ENCODE peak calls at places on chromosomes 7 and 10, in nine cellular contexts. T is brain microvascular endothelial cell, Q is epithelial cell of esophagus, U is prostate gland, S is OCI-LY7, Z is A549, L is B cell, H is left ventricle myocardium inferior, M is AG04449. R is an unnamed sample.

GRCh38 chr7:21784989-21785388 is 160.7 kb downstream of the CDCA7L start:
- DNase-seq in T (no peak), Q (no peak), U (no peak), S (no peak), Z (no peak), L (no peak), H (no peak), M (no peak), R (no peak)

GRCh38 chr7:41315764-41316163 is 387.1 kb downstream of the INHBA start:
- DNase-seq in T (no peak), Q (no peak), U (no peak), S (no peak), Z (no peak), L (no peak), H (no peak), M (no peak), R (no peak)

GRCh38 chr7:45358277-45358676 is 200.7 kb downstream of the RAMP3 start:
- DNase-seq in T (no peak), Q (no peak), U (no peak), S (no peak), Z (no peak), L (no peak), H (peak), M (no peak), R (no peak)

GRCh38 chr7:94972296-94972695 is 64.9 kb downstream of the PPP1R9A start:
- DNase-seq in T (peak), Q (peak), U (no peak), S (no peak), Z (no peak), L (no peak), H (no peak), M (no peak), R (no peak)

GRCh38 chr10:93542358-93542791 is 24.1 kb upstream of the FFAR4 start:
- DNase-seq in T (no peak), Q (peak), U (no peak), S (no peak), Z (no peak), L (no peak), H (peak), M (no peak), R (no peak)

GRCh38 chr7:143367972-143368371 is 5.5 kb upstream of the FAM131B start:
- DNase-seq in T (no peak), Q (peak), U (no peak), S (no peak), Z (no peak), L (no peak), H (no peak), M (no peak), R (no peak)

GRCh38 chr10:98556061-98556460 is 109.3 kb upstream of the HPS1 start:
- DNase-seq in T (no peak), Q (no peak), U (no peak), S (no peak), Z (no peak), L (no peak), H (no peak), M (no peak), R (no peak)

GRCh38 chr7:28556036-28556435 is 143.7 kb downstream of the CREB5 start:
- DNase-seq in T (no peak), Q (no peak), U (no peak), S (no peak), Z (no peak), L (no peak), H (no peak), M (no peak), R (no peak)

GRCh38 chr7:113698556-113699220 is 220.1 kb downstream of the PPP1R3A start:
- DNase-seq in T (peak), Q (peak), U (no peak), S (peak), Z (no peak), L (no peak), H (no peak), M (peak), R (no peak)

GRCh38 chr10:98346847-98347246 is 68.1 kb downstream of the PYROXD2 start:
- DNase-seq in T (no peak), Q (no peak), U (no peak), S (no peak), Z (no peak), L (no peak), H (no peak), M (no peak), R (no peak)

GRCh38 chr7:82677064-82677463 is 233.5 kb upstream of the CACNA2D1 start:
- DNase-seq in T (no peak), Q (no peak), U (no peak), S (peak), Z (no peak), L (no peak), H (no peak), M (no peak), R (no peak)

GRCh38 chr10:124574456-124575070 is 112.9 kb downstream of the LHPP start:
- DNase-seq in T (no peak), Q (no peak), U (no peak), S (no peak), Z (no peak), L (no peak), H (no peak), M (no peak), R (no peak)

GRCh38 chr10:78211476-78212110 is 177.9 kb downstream of the RPS24 start:
- DNase-seq in T (peak), Q (peak), U (peak), S (peak), Z (peak), L (no peak), H (no peak), M (no peak), R (no peak)

GRCh38 chr10:7011994-7012393 is 398.8 kb downstream of the SFMBT2 start:
- DNase-seq in T (no peak), Q (no peak), U (no peak), S (no peak), Z (no peak), L (no peak), H (no peak), M (no peak), R (no peak)

GRCh38 chr7:101814081-101814995 is 3.1 kb upstream of the CUX1 start:
- DNase-seq in T (no peak), Q (peak), U (peak), S (peak), Z (peak), L (peak), H (peak), M (no peak), R (peak)
- TF ChIP-seq CTCF in T (peak), Q (peak), U (peak), S (peak), Z (peak), L (peak), H (peak), M (peak), R (peak)

GRCh38 chr7:123538897-123539296 is 4.5 kb upstream of the IQUB start:
- DNase-seq in T (no peak), Q (no peak), U (no peak), S (no peak), Z (no peak), L (no peak), H (no peak), M (no peak), R (no peak)

GRCh38 chr7:123535517-123535916 is 1.1 kb upstream of the IQUB start:
- DNase-seq in T (no peak), Q (no peak), U (no peak), S (no peak), Z (no peak), L (no peak), H (no peak), M (no peak), R (no peak)

GRCh38 chr7:123538189-123538714 is 3.9 kb upstream of the IQUB start:
- DNase-seq in T (peak), Q (peak), U (no peak), S (no peak), Z (no peak), L (no peak), H (no peak), M (peak), R (no peak)

GRCh38 chr7:123534383-123535260 is at the start of gene IQUB:
- DNase-seq in T (peak), Q (peak), U (peak), S (peak), Z (peak), L (peak), H (peak), M (peak), R (peak)

DNA sequence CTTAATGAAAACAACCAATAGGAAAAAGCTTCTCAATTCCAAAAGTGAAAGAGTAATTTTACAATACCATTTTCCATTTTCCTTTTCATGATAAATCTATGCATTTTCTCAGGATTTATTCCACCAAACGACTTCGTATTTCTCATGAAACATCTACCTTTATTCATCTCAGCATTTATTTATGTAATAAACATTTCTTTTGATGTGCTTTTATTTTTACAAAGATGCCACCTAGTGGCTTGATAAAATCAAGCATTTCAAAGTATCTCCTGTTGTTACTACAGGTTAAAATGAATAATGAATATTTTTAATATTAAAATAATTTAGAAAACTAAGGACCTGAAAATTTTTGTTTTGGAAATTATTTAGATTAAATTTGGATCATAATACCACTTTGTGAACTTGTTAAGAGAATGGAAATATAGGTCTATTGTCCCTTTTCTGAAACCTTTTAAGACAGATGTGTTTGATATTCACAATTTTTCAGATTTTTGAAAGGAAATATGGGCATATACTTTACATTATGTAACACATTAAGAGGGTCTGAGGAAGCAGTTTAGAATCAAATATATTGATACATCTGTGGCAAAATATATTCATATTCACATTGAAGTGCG is 2.7 kb upstream of the IQUB start:
- DNase-seq in T (peak), Q (peak), U (no peak), S (peak), Z (no peak), L (no peak), H (no peak), M (no peak), R (no peak)
- TF ChIP-seq CTCF in T (peak), Q (peak), U (peak), S (peak), Z (peak), L (peak), H (peak), M (peak), R (peak)

GRCh38 chr7:96121752-96122151 is 200.1 kb downstream of the SLC25A13 start:
- DNase-seq in T (no peak), Q (no peak), U (no peak), S (no peak), Z (no peak), L (no peak), H (no peak), M (no peak), R (no peak)
- TF ChIP-seq CTCF in T (no peak), Q (no peak), U (no peak), S (no peak), Z (no peak), L (no peak), H (no peak), M (no peak), R (no peak)

GRCh38 chr7:157446322-157446721 is 109.5 kb downstream of the DNAJB6 start:
- DNase-seq in T (no peak), Q (no peak), U (no peak), S (no peak), Z (no peak), L (no peak), H (no peak), M (no peak), R (no peak)

GRCh38 chr7:157445956-157446295 is 109.1 kb downstream of the DNAJB6 start:
- DNase-seq in T (no peak), Q (no peak), U (no peak), S (no peak), Z (no peak), L (no peak), H (no peak), M (no peak), R (no peak)

GRCh38 chr7:157444843-157445135 is 108.0 kb downstream of the DNAJB6 start:
- DNase-seq in T (no peak), Q (no peak), U (no peak), S (no peak), Z (no peak), L (no peak), H (no peak), M (no peak), R (no peak)

GRCh38 chr7:157444011-157444842 is 107.4 kb downstream of the DNAJB6 start:
- DNase-seq in T (no peak), Q (no peak), U (no peak), S (no peak), Z (no peak), L (no peak), H (no peak), M (no peak), R (no peak)

GRCh38 chr7:157445246-157445955 is 108.6 kb downstream of the DNAJB6 start:
- DNase-seq in T (no peak), Q (no peak), U (no peak), S (no peak), Z (no peak), L (no peak), H (no peak), M (no peak), R (no peak)
- TF ChIP-seq CTCF in T (no peak), Q (no peak), U (no peak), S (no peak), Z (no peak), L (no peak), H (no peak), M (no peak), R (no peak)

DNA sequence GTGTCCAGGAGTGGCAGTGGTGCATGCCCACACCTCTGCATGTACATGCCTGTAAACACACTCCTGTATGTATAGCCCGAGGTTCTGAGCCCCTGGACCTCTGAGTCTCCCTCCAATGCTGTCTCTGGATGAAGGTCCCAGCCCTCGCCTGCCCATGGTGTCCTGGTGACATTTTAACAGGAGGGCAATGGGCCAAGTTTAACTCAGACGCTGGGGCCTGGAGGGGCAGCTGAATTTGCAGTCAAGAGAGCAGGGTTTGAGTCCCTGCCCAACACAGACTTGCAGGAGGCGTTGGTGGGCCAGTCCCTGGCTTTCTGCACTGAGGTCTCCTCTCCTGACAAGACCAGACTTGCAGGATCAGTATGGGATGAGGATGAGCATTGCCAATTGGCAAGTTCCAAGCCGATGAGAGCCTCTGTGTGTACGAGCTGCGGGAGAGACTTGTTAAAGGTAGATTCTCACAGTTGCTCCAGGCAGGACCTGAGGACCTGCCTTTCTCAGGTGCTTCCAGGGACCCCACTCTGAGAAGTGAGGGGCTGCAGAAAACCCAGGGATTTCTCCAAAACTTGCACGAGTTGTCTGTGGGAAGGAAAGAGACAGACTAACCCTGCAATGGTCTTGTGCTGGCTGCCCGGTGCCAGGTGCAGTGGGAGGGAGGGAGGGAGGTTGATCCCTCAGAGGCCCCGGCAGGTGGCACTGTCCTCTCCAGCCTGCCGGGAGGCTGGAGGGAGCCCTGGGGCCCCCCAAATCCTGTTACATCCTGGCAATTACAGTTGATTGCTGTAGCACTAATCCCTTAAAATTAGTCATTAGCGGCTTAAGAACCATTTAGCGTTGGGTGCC is 142.0 kb downstream of the ELFN1 start:
- DNase-seq in T (no peak), Q (peak), U (no peak), S (peak), Z (peak), L (peak), H (no peak), M (no peak), R (no peak)
- TF ChIP-seq CTCF in T (peak), Q (peak), U (no peak), S (peak), Z (peak), L (no peak), H (peak), M (peak), R (peak)

GRCh38 chr10:80199828-80200227 is 5.5 kb downstream of the ANXA11 start:
- DNase-seq in T (peak), Q (peak), U (no peak), S (no peak), Z (no peak), L (no peak), H (no peak), M (no peak), R (no peak)
- TF ChIP-seq CTCF in T (peak), Q (peak), U (peak), S (no peak), Z (no peak), L (no peak), H (peak), M (no peak), R (no peak)

GRCh38 chr10:53886325-53887300 is 914.4 kb downstream of the PCDH15 start:
- DNase-seq in T (no peak), Q (peak), U (peak), S (no peak), Z (no peak), L (no peak), H (no peak), M (no peak), R (no peak)
- TF ChIP-seq CTCF in T (no peak), Q (no peak), U (no peak), S (no peak), Z (no peak), L (no peak), H (no peak), M (no peak), R (no peak)

GRCh38 chr7:43511029-43511428 is 71.9 kb upstream of the STK17A start:
- DNase-seq in T (no peak), Q (peak), U (no peak), S (no peak), Z (no peak), L (no peak), H (no peak), M (no peak), R (no peak)
- TF ChIP-seq CTCF in T (peak), Q (peak), U (no peak), S (no peak), Z (no peak), L (no peak), H (peak), M (peak), R (peak)

DNA sequence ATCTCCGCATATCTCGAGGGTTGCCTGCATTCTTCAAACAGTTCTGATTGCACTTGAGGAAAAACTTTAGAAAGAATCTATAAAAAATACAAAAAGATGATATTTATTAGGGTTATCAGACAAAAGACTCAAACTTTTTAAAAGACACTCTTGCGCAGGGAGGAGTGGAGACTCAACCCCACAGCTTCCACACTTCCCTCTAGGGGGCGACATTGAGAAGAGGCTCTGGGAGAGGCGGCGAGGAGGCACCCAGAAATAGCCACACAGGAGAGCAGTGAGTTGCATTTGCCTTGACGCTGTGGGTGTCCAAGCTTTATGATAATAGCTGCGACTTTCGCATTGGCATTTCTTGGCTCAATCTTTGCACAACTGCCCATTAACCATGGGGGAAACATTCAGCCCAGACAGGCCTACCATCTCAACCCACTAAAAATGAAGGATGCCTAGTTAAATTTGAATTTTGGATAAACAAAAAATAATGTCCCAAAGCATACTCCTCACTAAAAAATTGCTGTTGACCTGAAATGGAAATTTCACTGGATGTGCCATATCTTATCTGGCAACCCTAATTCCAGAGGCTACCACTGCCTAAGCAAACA is 86.2 kb downstream of the EBF3 start:
- DNase-seq in T (no peak), Q (no peak), U (no peak), S (peak), Z (no peak), L (no peak), H (no peak), M (no peak), R (no peak)
- TF ChIP-seq CTCF in T (peak), Q (no peak), U (no peak), S (peak), Z (peak), L (peak), H (peak), M (peak), R (peak)

DNA sequence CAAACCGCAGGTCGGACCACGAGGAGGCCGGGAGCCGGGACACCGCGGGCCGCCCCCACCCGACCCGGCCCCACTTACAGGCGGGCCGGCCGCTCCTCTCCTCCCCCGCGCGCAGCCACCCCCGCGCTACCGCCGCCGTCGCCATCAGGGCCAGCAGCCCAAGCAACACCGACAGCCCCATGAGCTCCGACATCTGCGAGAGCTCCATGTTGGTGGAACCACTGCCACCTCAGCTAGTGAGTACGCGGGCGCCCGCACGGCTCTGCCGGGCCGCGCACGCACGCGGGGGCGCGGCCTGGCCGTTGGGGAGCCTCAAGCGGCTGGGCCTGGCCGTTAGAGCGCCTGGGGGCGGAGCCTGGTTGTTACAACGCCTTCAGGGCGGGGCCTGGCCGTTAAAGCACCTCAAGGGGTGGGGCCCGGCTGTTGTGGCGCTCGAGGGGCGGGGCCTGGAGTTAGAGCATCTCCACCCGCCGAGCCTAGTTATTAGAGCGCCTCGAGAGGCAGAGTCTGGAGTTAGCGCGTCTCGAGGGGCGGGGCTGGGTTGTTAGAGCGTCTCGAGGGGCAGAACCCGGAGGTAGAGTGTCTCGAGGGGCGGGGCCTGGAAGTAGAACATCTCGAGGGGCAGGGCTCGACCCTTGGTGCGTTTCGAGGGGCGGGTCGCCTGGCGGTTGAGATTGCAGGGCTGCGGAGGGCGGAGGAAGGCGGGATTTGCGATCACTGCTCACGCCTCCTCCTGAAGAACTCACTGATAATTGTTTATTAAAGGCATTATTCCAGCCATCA is at the start of gene TBL2:
- DNase-seq in T (peak), Q (peak), U (peak), S (peak), Z (peak), L (peak), H (peak), M (peak), R (peak)
- TF ChIP-seq CTCF in T (peak), Q (peak), U (peak), S (peak), Z (no peak), L (no peak), H (peak), M (peak), R (no peak)